ENCODE peak calls at places on chromosomes 2 and 18, in eight cellular contexts. W, S, T, B, N, Z, G and Q are unnamed samples.
A peak's percentile ranks its signal among the peaks of the same experiment; 100 is the strongest.

GRCh38 chr2:19035238-19035637 is 323.2 kb downstream of the OSR1 start:
- DNase-seq in W (no peak), S (no peak), T (no peak), B (no peak), N (no peak), Z (no peak), G (no peak), Q (no peak)

GRCh38 chr2:173962583-173963110 is 2.5 kb downstream of the SP3 start:
- DNase-seq in W (no peak), S (no peak), T (peak; percentile 39), B (no peak), N (no peak), Z (no peak), G (no peak), Q (no peak)

GRCh38 chr2:72145658-72146329 is 1.9 kb downstream of the CYP26B1 start:
- DNase-seq in W (no peak), S (no peak), T (no peak), B (peak; percentile 34), N (no peak), Z (no peak), G (peak; percentile 89), Q (no peak)

GRCh38 chr2:145096582-145096981 is 576.7 kb upstream of the ZEB2 start:
- DNase-seq in W (no peak), S (no peak), T (no peak), B (no peak), N (no peak), Z (no peak), G (no peak), Q (no peak)

GRCh38 chr18:58996131-58996632 is 131.5 kb downstream of the ZNF532 start:
- DNase-seq in W (no peak), S (no peak), T (peak; percentile 97), B (no peak), N (no peak), Z (no peak), G (no peak), Q (no peak)

GRCh38 chr2:45506756-45507155 is 104.3 kb downstream of the SRBD1 start:
- DNase-seq in W (no peak), S (no peak), T (no peak), B (no peak), N (no peak), Z (no peak), G (no peak), Q (no peak)

GRCh38 chr2:156955701-156956100 is 301.8 kb upstream of the GALNT5 start:
- DNase-seq in W (no peak), S (no peak), T (no peak), B (no peak), N (no peak), Z (no peak), G (no peak), Q (no peak)

GRCh38 chr2:205848601-205849000 is 166.3 kb downstream of the NRP2 start:
- DNase-seq in W (no peak), S (no peak), T (no peak), B (no peak), N (no peak), Z (no peak), G (no peak), Q (no peak)

GRCh38 chr2:104897515-104898184 is 43.7 kb downstream of the POU3F3 start:
- DNase-seq in W (no peak), S (no peak), T (no peak), B (no peak), N (no peak), Z (no peak), G (no peak), Q (no peak)

GRCh38 chr2:191878576-191879298 is 31.8 kb upstream of the CAVIN2 start:
- DNase-seq in W (no peak), S (no peak), T (peak; percentile 91), B (no peak), N (no peak), Z (no peak), G (no peak), Q (no peak)

GRCh38 chr18:63025251-63025710 is 294.3 kb downstream of the BCL2 start:
- DNase-seq in W (peak; percentile 17), S (peak; percentile 39), T (no peak), B (peak; percentile 82), N (no peak), Z (no peak), G (no peak), Q (no peak)

GRCh38 chr2:170298861-170299429 is 121.0 kb downstream of the MYO3B start:
- DNase-seq in W (no peak), S (no peak), T (no peak), B (no peak), N (no peak), Z (no peak), G (no peak), Q (no peak)

GRCh38 chr2:149438260-149438960 is 108.0 kb downstream of the LYPD6 start:
- DNase-seq in W (no peak), S (no peak), T (no peak), B (no peak), N (no peak), Z (no peak), G (no peak), Q (no peak)

GRCh38 chr2:9228088-9228751 is 21.6 kb downstream of the ASAP2 start:
- DNase-seq in W (no peak), S (no peak), T (peak; percentile 59), B (no peak), N (no peak), Z (no peak), G (no peak), Q (no peak)

GRCh38 chr2:97726311-97727064 is 13.1 kb downstream of the ZAP70 start:
- DNase-seq in W (no peak), S (no peak), T (peak; percentile 9), B (no peak), N (no peak), Z (no peak), G (no peak), Q (no peak)

GRCh38 chr2:102033028-102033749 is 41.4 kb downstream of the IL1R2 start:
- DNase-seq in W (peak; percentile 87), S (peak; percentile 51), T (peak; percentile 47), B (no peak), N (no peak), Z (peak; percentile 80), G (no peak), Q (peak; percentile 81)

GRCh38 chr18:49185636-49186035 is 234.9 kb upstream of the SMAD7 start:
- DNase-seq in W (no peak), S (no peak), T (peak; percentile 39), B (no peak), N (no peak), Z (no peak), G (no peak), Q (no peak)

GRCh38 chr18:71115261-71115660 is 826.4 kb downstream of the SOCS6 start:
- DNase-seq in W (no peak), S (no peak), T (peak; percentile 50), B (no peak), N (no peak), Z (no peak), G (no peak), Q (no peak)

GRCh38 chr2:2108756-2109155 is 222.3 kb downstream of the MYT1L start:
- DNase-seq in W (no peak), S (no peak), T (no peak), B (no peak), N (no peak), Z (no peak), G (no peak), Q (no peak)

DNA sequence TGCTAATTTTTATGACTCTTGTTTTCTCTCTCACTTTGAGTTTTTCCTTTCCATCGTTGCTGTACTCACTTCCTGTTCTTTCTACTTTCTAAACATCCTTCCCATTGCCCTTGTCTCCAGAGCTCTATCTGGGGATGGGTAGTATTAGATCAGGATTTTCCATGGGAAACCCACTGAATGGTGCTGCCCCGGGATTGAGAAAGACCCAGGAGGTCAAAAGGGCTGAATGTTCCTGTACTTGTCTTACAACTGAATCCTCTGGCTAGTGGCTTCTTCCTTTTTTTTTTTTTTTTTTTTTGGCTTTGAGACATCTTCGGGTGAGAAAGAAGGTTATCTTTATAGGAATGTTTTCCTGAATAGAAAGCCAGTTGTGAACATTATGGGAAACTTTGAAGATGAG is 364.8 kb upstream of the SLC14A2 start:
- DNase-seq in W (no peak), S (no peak), T (no peak), B (no peak), N (no peak), Z (no peak), G (no peak), Q (no peak)
- H3K27ac ChIP-seq in W (no peak overlapping the region), S (peak overlapping the region; percentile 61), T (no peak overlapping the region), B (no peak overlapping the region), N (no peak overlapping the region), Z (no peak overlapping the region), G (peak overlapping the region; percentile 81), Q (peak overlapping the region; percentile 76)

DNA sequence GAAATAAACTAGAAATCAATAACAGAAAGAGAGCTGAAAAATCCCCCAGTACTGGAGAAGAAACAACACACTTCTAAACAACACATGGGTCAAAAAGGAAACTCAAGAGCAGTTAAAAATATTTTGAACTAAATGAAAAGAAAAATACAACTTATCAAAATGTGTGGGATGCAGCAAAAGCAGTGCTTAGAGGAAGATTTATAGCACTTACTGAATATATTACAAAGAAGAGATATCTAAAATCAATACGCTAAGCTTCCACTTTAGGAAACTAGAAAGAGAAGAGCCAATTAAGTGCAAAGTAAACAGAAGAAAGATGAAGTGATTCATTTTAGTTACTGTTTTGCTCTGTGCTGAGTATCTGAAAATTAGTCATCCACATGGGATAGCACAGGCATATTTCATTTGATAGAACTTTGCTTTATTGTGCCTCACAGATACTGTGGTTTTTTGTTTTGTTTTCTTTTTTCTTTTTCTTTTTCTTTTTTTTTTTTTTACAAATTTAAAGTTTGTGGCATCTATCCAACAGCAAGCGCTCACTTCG is 17.0 kb downstream of the TGFA start:
- DNase-seq in W (no peak), S (no peak), T (no peak), B (no peak), N (no peak), Z (no peak), G (no peak), Q (no peak)
- H3K4me1 ChIP-seq in W (no peaks in the 10 kb centered on the region), S (no peaks in the 10 kb centered on the region), T (no peaks in the 10 kb centered on the region), B (no peaks in the 10 kb centered on the region), N (no peaks in the 10 kb centered on the region), Z (peaks cover 50% of the 10 kb centered on the region), G (peaks cover 2% of the 10 kb centered on the region), Q (peaks cover 22% of the 10 kb centered on the region)

DNA sequence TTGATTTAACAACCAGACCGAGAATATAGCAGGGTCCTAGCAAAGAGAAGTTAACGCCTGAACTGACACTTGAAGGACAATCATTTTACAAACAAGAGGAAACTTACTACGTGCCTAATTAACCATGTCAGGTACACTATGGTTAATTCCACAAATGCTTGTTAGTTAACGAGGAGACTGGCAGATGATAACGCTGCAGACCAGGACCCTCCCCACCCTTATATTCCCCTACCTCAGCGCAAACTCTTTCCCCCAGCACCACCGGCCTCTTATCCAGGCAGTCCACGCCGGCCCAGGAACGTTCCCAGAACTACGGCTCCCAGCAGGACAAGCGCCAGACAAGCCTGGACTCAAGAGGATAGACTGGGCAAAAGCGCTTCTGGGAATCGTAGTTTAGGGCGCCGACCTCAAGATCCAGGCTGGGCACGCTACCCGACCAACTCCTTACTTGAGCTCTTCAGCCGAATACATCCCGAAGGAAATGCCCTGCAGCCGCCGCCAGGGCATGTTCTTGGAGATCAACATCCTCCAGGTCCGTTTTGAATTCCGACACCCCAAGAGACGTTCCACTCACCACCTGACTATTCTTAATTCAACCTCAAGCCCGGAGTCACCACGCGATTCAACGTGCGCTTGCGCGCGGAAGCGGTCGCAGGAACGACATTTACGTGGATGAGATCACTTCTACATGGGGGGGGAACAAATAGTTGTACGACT is at the start of gene POLR1A:
- DNase-seq in W (peak; percentile 94), S (peak; percentile 89), T (peak; percentile 97), B (peak; percentile 97), N (peak; percentile 94), Z (peak; percentile 94), G (peak; percentile 98), Q (peak; percentile 90)
- TF ChIP-seq POLR2AphosphoS5 in W (peak; percentile 64), S (no peak), T (no peak), B (no peak), N (no peak), Z (no peak), G (no peak), Q (peak; percentile 6)

GRCh38 chr2:60528366-60528765 is 25.1 kb downstream of the BCL11A start:
- DNase-seq in W (no peak), S (no peak), T (no peak), B (no peak), N (no peak), Z (no peak), G (peak; percentile 70), Q (no peak)
- H3K27ac ChIP-seq in W (no peak overlapping the region), S (peak overlapping the region; percentile 72), T (no peak overlapping the region), B (no peak overlapping the region), N (peak overlapping the region; percentile 70), Z (no peak overlapping the region), G (no peak overlapping the region), Q (no peak overlapping the region)